ENCODE peak calls at places on chromosomes 16 and 17, in seven cellular contexts. R, U, P, X, K, G and S are unnamed samples.
A peak's percentile ranks its signal among the peaks of the same experiment; 100 is the strongest.

GRCh38 chr17:68204736-68205135 is 43.1 kb upstream of the AMZ2 start:
- DNase-seq in R (no peak), U (no peak), P (no peak), X (no peak), K (peak; percentile 13), G (no peak), S (peak; percentile 71)

GRCh38 chr16:66103245-66103644 is 263.2 kb upstream of the CDH5 start:
- DNase-seq in R (no peak), U (no peak), P (no peak), X (no peak), K (no peak), G (peak; percentile 52), S (no peak)

GRCh38 chr17:49575524-49576120 is at the start of gene NXPH3:
- DNase-seq in R (peak; percentile 59), U (peak; percentile 41), P (peak; percentile 91), X (peak; percentile 66), K (peak; percentile 82), G (peak; percentile 49), S (peak; percentile 86)

GRCh38 chr16:55144656-55145055 is 179.3 kb upstream of the IRX6 start:
- DNase-seq in R (peak; percentile 13), U (no peak), P (no peak), X (no peak), K (no peak), G (peak; percentile 45), S (no peak)

GRCh38 chr17:79461041-79461440 is 149.8 kb downstream of the RBFOX3 start:
- DNase-seq in R (peak; percentile 14), U (no peak), P (no peak), X (no peak), K (no peak), G (peak; percentile 34), S (no peak)

GRCh38 chr16:3140603-3141427 is 6.0 kb downstream of the ZNF213 start:
- DNase-seq in R (no peak), U (no peak), P (no peak), X (no peak), K (no peak), G (no peak), S (no peak)

GRCh38 chr16:29710227-29711219 is 31.5 kb downstream of the QPRT start:
- DNase-seq in R (peak; percentile 71), U (peak; percentile 35), P (no peak), X (no peak), K (peak; percentile 11), G (peak; percentile 69), S (peak; percentile 65)

GRCh38 chr17:62823111-62823895 is 15.2 kb upstream of the MARCHF10 start:
- DNase-seq in R (peak; percentile 71), U (no peak), P (no peak), X (no peak), K (no peak), G (peak; percentile 63), S (no peak)

GRCh38 chr17:80899402-80900268 is 92.0 kb upstream of the CHMP6 start:
- DNase-seq in R (peak; percentile 12), U (peak; percentile 74), P (no peak), X (peak; percentile 77), K (peak; percentile 47), G (no peak), S (peak; percentile 92)

GRCh38 chr16:11843861-11844260 is 7.5 kb downstream of the RSL1D1 start:
- DNase-seq in R (no peak), U (no peak), P (peak; percentile 37), X (no peak), K (no peak), G (no peak), S (no peak)

GRCh38 chr16:15880434-15880833 is 8.0 kb downstream of the CEP20 start:
- DNase-seq in R (no peak), U (no peak), P (no peak), X (no peak), K (no peak), G (no peak), S (no peak)

GRCh38 chr17:59892251-59892848 is 393 bp downstream of the TUBD1 start:
- DNase-seq in R (no peak), U (no peak), P (peak; percentile 32), X (no peak), K (peak; percentile 55), G (no peak), S (no peak)